ENCODE peak calls at places on chromosome 21, in six cellular contexts. P, C, F, R, J and I are unnamed samples.

GRCh38 chr21:18812308-18812707 is 408.7 kb upstream of the TMPRSS15 start:
- DNase-seq in P (no peak), C (no peak), F (no peak), R (no peak), J (no peak), I (no peak)

GRCh38 chr21:42097860-42098259 is 26.7 kb downstream of the UMODL1 start:
- DNase-seq in P (no peak), C (no peak), F (peak), R (peak), J (no peak), I (peak)

GRCh38 chr21:44876849-44877575 is 3.5 kb upstream of the PTTG1IP start:
- DNase-seq in P (no peak), C (no peak), F (no peak), R (no peak), J (no peak), I (no peak)

GRCh38 chr21:44445413-44445812 is 9.9 kb upstream of the LRRC3 start:
- DNase-seq in P (no peak), C (no peak), F (no peak), R (no peak), J (no peak), I (no peak)

GRCh38 chr21:20026517-20026916 is 971.7 kb upstream of the NCAM2 start:
- DNase-seq in P (no peak), C (no peak), F (no peak), R (no peak), J (no peak), I (no peak)

GRCh38 chr21:38384675-38385074 is 113.6 kb downstream of the ERG start:
- DNase-seq in P (no peak), C (peak), F (no peak), R (no peak), J (no peak), I (no peak)

GRCh38 chr21:29875873-29876272 is 63.9 kb downstream of the GRIK1 start:
- DNase-seq in P (no peak), C (no peak), F (no peak), R (no peak), J (no peak), I (no peak)

GRCh38 chr21:34794686-34795085 is 125.9 kb downstream of the CLIC6 start:
- DNase-seq in P (no peak), C (no peak), F (no peak), R (no peak), J (no peak), I (no peak)

GRCh38 chr21:43192501-43193081 is 23.8 kb downstream of the CRYAA start:
- DNase-seq in P (no peak), C (no peak), F (no peak), R (no peak), J (peak), I (peak)

GRCh38 chr21:42674351-42674940 is 21.0 kb downstream of the PDE9A start:
- DNase-seq in P (no peak), C (no peak), F (no peak), R (no peak), J (peak), I (peak)

GRCh38 chr21:45747802-45748445 is 104.4 kb downstream of the PCBP3 start:
- DNase-seq in P (no peak), C (no peak), F (peak), R (peak), J (no peak), I (no peak)

GRCh38 chr21:18801468-18801867 is 397.9 kb upstream of the TMPRSS15 start:
- DNase-seq in P (no peak), C (no peak), F (no peak), R (peak), J (no peak), I (no peak)

GRCh38 chr21:15480160-15480559 is 249.6 kb upstream of the USP25 start:
- DNase-seq in P (no peak), C (no peak), F (no peak), R (no peak), J (no peak), I (no peak)

GRCh38 chr21:43820466-43820865 is 31.1 kb downstream of the RRP1 start:
- DNase-seq in P (no peak), C (no peak), F (no peak), R (no peak), J (no peak), I (no peak)

GRCh38 chr21:32705139-32705538 is 22.7 kb downstream of the SYNJ1 start:
- DNase-seq in P (no peak), C (no peak), F (no peak), R (no peak), J (no peak), I (no peak)

GRCh38 chr21:42621166-42621827 is 32.1 kb upstream of the PDE9A start:
- DNase-seq in P (no peak), C (no peak), F (no peak), R (no peak), J (no peak), I (peak)

GRCh38 chr21:45277101-45278045 is 10.3 kb downstream of the POFUT2 start:
- DNase-seq in P (no peak), C (no peak), F (no peak), R (no peak), J (peak), I (peak)